ENCODE peak calls at places on chromosomes 5 and 9, in six cellular contexts. M is fibroblast of mammary gland; E is Peyer's patch; C is left lung; L is effector memory CD4-positive, alpha-beta T cell; O is OCI-LY7. X is an unnamed sample.

GRCh38 chr5:96259211-96259772 is 173.8 kb downstream of the PCSK1 start:
- DNase-seq in L (no peak), M (peak), E (no peak), O (no peak), C (no peak), X (no peak)

GRCh38 chr5:34735436-34736426 is 79.6 kb downstream of the RAI14 start:
- DNase-seq in C (no peak), O (no peak), E (no peak), L (no peak), M (peak), X (no peak)

GRCh38 chr9:124262596-124263045 is 4.9 kb downstream of the NEK6 start:
- DNase-seq in O (no peak), L (no peak), E (no peak), M (no peak), C (no peak), X (no peak)

GRCh38 chr5:108259306-108259705 is 122.6 kb downstream of the FBXL17 start:
- DNase-seq in O (no peak), M (peak), L (no peak), C (no peak), E (no peak), X (no peak)

GRCh38 chr5:131664929-131665328 is 29.9 kb upstream of the RAPGEF6 start:
- DNase-seq in O (no peak), E (no peak), C (no peak), M (no peak), L (no peak), X (no peak)

GRCh38 chr9:98365724-98366123 is 110.3 kb upstream of the TBC1D2 start:
- DNase-seq in O (no peak), L (no peak), M (no peak), C (no peak), E (no peak), X (no peak)

GRCh38 chr9:8858250-8859161 is 1058.9 kb upstream of the DMAC1 start:
- DNase-seq in L (no peak), O (no peak), C (no peak), M (no peak), E (peak), X (no peak)

GRCh38 chr5:123035320-123035949 is 1.1 kb downstream of the PPIC start:
- DNase-seq in C (peak), M (peak), O (no peak), L (no peak), E (peak), X (peak)

GRCh38 chr9:108271646-108272349 is 584.0 kb downstream of the ACTL7B start:
- DNase-seq in M (peak), L (no peak), C (no peak), E (no peak), O (no peak), X (no peak)

GRCh38 chr9:105244274-105244995 is at the start of gene SLC44A1:
- DNase-seq in L (peak), O (peak), M (peak), C (peak), E (peak), X (peak)

GRCh38 chr9:105243015-105243686 is 1.3 kb upstream of the SLC44A1 start:
- DNase-seq in C (no peak), L (no peak), M (peak), O (no peak), E (no peak), X (no peak)

GRCh38 chr9:105242557-105242956 is 1.9 kb upstream of the SLC44A1 start:
- DNase-seq in C (no peak), L (no peak), M (peak), O (no peak), E (no peak), X (no peak)

GRCh38 chr9:105244996-105245719 is 707 bp downstream of the SLC44A1 start:
- DNase-seq in E (peak), L (peak), C (peak), M (peak), O (peak), X (peak)

DNA sequence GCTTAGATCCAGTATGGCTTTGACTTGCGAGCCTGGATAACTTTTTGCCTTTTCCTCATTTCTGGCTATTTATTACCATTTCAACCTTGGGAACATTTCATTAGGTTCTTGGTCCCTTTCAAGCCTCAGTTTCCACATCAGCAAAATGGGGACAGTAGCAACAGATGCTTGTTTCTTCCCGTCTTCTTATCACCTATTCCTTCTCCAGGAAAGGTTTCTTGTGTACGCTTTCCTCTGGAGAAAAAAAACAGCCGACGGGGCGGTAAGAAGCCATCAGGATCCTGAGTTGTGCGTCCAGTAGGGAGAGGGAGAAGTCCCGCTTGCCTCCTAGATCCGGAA is 547 bp upstream of the SLC44A1 start:
- DNase-seq in O (no peak), E (no peak), L (no peak), C (no peak), M (no peak), X (no peak)
- H3K4me3 ChIP-seq in O (peak), E (peak), L (peak), C (peak), M (peak), X (peak)

GRCh38 chr5:55682071-55682470 is 30.1 kb downstream of the SLC38A9 start:
- DNase-seq in O (no peak), C (no peak), M (no peak), L (no peak), E (no peak), X (no peak)

GRCh38 chr5:55679556-55679955 is 32.6 kb downstream of the SLC38A9 start:
- DNase-seq in C (no peak), L (no peak), O (no peak), M (no peak), E (no peak), X (no peak)

GRCh38 chr5:55675119-55675518 is 37.0 kb downstream of the SLC38A9 start:
- DNase-seq in L (no peak), M (no peak), C (no peak), E (no peak), O (no peak), X (no peak)

GRCh38 chr5:55680353-55680752 is 31.8 kb downstream of the SLC38A9 start:
- DNase-seq in M (no peak), L (no peak), O (no peak), C (no peak), E (no peak), X (no peak)
- H3K4me3 ChIP-seq in M (no peak), L (no peak), O (no peak), C (no peak), E (no peak), X (no peak)

GRCh38 chr5:36066001-36066539 is 612 bp downstream of the UGT3A2 start:
- DNase-seq in E (no peak), L (no peak), O (no peak), M (no peak), C (no peak), X (no peak)
- H3K4me3 ChIP-seq in E (no peak), L (no peak), O (no peak), M (no peak), C (no peak), X (no peak)

DNA sequence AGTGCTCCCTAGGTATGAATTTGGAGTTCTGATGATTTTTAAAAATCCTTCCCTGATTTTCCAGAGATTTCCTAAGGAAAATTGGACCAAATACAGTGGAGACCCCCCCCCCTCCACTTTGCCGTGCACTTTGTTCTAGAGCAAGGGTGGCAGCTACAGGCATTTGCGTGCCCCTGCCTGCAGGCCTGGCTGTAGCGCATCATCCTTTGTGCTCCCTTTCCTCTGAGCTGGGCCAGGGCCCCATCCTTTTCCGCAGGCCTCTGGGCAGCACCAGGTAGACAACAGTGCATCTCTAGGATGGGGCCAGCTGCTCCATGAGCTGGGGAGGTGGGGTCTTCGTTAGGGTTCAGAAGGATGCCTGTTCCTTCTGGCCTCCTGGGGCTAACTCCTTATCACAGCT is 39.6 kb downstream of the TRIO start:
- DNase-seq in C (no peak), O (no peak), M (no peak), E (no peak), L (no peak), X (no peak)
- H3K4me3 ChIP-seq in C (no peak), O (no peak), M (no peak), E (no peak), L (no peak), X (no peak)

GRCh38 chr5:173237821-173238220 is 2.8 kb upstream of the NKX2-5 start:
- DNase-seq in C (no peak), M (no peak), L (no peak), O (no peak), E (no peak), X (no peak)

GRCh38 chr5:173233347-173234128 is 1.5 kb downstream of the NKX2-5 start:
- DNase-seq in E (no peak), C (peak), L (no peak), M (no peak), O (no peak), X (no peak)

GRCh38 chr5:173234129-173234793 is 745 bp downstream of the NKX2-5 start:
- DNase-seq in M (no peak), C (no peak), O (no peak), E (no peak), L (no peak), X (no peak)

GRCh38 chr5:173236531-173237501 is 1.8 kb upstream of the NKX2-5 start:
- DNase-seq in O (no peak), E (no peak), C (no peak), L (no peak), M (no peak), X (no peak)

GRCh38 chr5:173235499-173236394 is 741 bp upstream of the NKX2-5 start:
- DNase-seq in C (no peak), M (no peak), L (no peak), E (no peak), O (no peak), X (no peak)
- H3K4me3 ChIP-seq in C (no peak), M (no peak), L (no peak), E (no peak), O (no peak), X (no peak)

GRCh38 chr9:101693937-101694336 is 44.5 kb downstream of the GRIN3A start:
- DNase-seq in M (no peak), L (no peak), C (no peak), O (no peak), E (no peak), X (no peak)

DNA sequence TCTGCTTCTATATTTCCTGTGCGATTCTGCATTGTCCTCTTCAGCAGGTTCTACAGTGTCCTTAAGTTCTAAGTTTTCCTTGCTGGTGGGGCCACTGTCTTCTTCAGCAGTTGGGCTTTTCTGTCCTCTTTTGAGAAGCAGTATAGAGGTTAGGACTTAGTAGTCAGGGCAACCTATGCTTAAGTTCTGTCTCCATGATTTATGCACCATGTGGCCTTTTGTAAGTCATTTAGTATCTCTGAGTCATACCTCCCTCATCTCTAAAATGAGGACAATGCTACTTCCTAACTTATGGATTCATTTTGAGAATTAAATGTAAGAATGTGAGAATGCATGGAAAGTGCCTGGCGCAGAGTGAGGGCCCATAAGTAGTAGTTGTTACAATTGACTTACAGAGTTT is 46.8 kb downstream of the GRIN3A start:
- DNase-seq in E (no peak), M (peak), L (no peak), O (no peak), C (no peak), X (no peak)
- H3K4me3 ChIP-seq in E (no peak), M (no peak), L (no peak), O (no peak), C (no peak), X (no peak)

DNA sequence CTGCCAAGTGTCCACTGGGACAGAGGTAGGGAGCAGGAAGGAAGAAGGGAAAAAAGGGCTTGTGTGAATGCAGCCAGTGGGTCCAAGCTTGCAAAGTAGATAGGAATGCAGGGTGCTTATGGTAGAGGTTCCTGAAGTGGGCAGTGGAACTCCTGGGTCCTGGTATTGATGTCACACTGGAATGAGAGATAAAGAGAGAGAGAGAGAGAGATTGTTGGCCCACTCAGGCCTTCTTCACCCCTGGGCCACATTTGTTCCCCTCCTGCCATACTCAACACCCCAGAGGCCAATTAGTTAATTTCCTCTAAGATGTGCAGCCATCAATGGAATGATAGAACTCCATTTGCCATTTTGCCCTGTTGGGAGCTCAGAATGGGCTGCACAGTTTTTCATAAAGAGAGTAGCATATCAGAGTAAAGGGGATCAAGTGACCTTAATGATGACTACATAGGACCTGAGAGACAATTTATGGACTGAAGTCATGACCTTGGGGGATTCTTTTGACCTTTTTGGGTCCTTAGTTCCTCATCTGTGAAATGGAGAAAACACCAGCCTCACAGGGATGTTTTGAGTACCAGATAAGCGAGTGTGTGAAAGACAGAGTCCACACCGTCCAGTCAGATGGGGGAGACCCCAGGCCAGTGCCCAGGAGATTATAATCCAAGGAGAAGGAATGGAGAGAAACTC is 52.9 kb downstream of the PPARGC1B start:
- DNase-seq in O (no peak), L (no peak), M (no peak), C (no peak), E (no peak), X (no peak)
- H3K4me3 ChIP-seq in O (no peak), L (no peak), M (no peak), C (no peak), E (no peak), X (no peak)

GRCh38 chr9:105251733-105252404 is 7.4 kb downstream of the SLC44A1 start:
- DNase-seq in L (no peak), O (no peak), C (no peak), E (no peak), M (no peak), X (no peak)

GRCh38 chr9:105252405-105252756 is 7.9 kb downstream of the SLC44A1 start:
- DNase-seq in L (no peak), E (no peak), C (no peak), O (no peak), M (no peak), X (no peak)

GRCh38 chr9:105248691-105249090 is 4.2 kb downstream of the SLC44A1 start:
- DNase-seq in L (no peak), O (no peak), M (no peak), C (no peak), E (no peak), X (no peak)

GRCh38 chr9:105254226-105254625 is 9.8 kb downstream of the SLC44A1 start:
- DNase-seq in L (no peak), M (no peak), C (no peak), O (no peak), E (peak), X (no peak)

DNA sequence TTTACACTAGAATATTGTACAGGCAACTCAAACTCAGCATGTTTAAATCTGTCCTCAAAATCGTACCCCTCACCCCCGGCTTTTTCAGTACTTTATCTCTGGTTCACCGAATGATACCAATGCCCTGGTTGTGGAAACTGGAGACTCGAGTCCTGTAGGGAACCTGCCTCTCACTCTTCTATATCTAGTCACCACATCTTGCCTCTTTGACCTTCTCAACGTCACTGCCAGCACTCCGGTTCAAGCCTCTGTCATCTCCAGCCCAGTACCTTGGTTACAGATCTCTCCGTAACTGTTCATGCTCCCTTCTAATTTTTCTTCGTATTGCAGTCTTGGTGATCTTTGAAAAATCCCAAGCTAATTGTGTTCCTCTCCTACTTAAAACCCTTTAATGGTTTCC is 6.7 kb downstream of the SLC44A1 start:
- DNase-seq in E (no peak), M (no peak), C (no peak), O (no peak), L (no peak), X (no peak)
- H3K4me3 ChIP-seq in E (no peak), M (no peak), C (no peak), O (no peak), L (no peak), X (no peak)

GRCh38 chr9:88992556-88992955 is 1.3 kb downstream of the S1PR3 start:
- DNase-seq in E (no peak), O (no peak), M (peak), C (no peak), L (no peak), X (no peak)

GRCh38 chr9:88994820-88995180 is 3.5 kb downstream of the S1PR3 start:
- DNase-seq in O (no peak), L (no peak), C (no peak), M (peak), E (no peak), X (no peak)

GRCh38 chr9:88995205-88995604 is 3.9 kb downstream of the S1PR3 start:
- DNase-seq in E (no peak), M (peak), C (no peak), O (no peak), L (no peak), X (no peak)

GRCh38 chr9:88993871-88994819 is 2.9 kb downstream of the S1PR3 start:
- DNase-seq in E (no peak), O (no peak), M (no peak), C (no peak), L (no peak), X (no peak)

GRCh38 chr9:88993327-88993726 is 2.1 kb downstream of the S1PR3 start:
- DNase-seq in O (no peak), L (no peak), M (no peak), E (no peak), C (no peak), X (no peak)
- H3K4me3 ChIP-seq in O (no peak), L (no peak), M (peak), E (peak), C (no peak), X (peak)

GRCh38 chr5:16508730-16509531 is 43.3 kb upstream of the ZNF622 start:
- DNase-seq in O (no peak), M (peak), E (peak), L (no peak), C (no peak), X (peak)
- H3K4me3 ChIP-seq in O (no peak), M (no peak), E (peak), L (no peak), C (peak), X (peak)

X was measured in upper lobe of right lung.